ENCODE peak calls at places on chromosomes 11 and 22, in eight cellular contexts. E, M, Z, F, V, Q, T and X are unnamed samples.

GRCh38 chr22:27380826-27381225 is 420.7 kb downstream of the MN1 start:
- DNase-seq in F (no peak), T (no peak), Q (no peak), V (no peak), E (peak; percentile 69), Z (no peak), M (no peak), X (no peak)

GRCh38 chr11:104089481-104089880 is 53.0 kb downstream of the DDI1 start:
- DNase-seq in V (no peak), T (no peak), M (no peak), Q (no peak), F (no peak), E (peak; percentile 87), Z (no peak), X (no peak)

GRCh38 chr11:69657456-69657910 is 16.5 kb downstream of the CCND1 start:
- DNase-seq in V (no peak), T (no peak), M (no peak), E (no peak), F (no peak), Q (no peak), Z (no peak), X (no peak)

GRCh38 chr11:110730773-110731172 is 18.5 kb upstream of the ARHGAP20 start:
- DNase-seq in Q (no peak), E (peak; percentile 95), F (no peak), Z (no peak), T (no peak), V (no peak), M (no peak), X (no peak)

GRCh38 chr11:14657841-14658240 is 14.2 kb downstream of the PDE3B start:
- DNase-seq in E (no peak), Q (no peak), T (no peak), V (no peak), M (no peak), Z (no peak), F (no peak), X (no peak)

GRCh38 chr11:78833237-78833636 is 258.6 kb upstream of the NARS2 start:
- DNase-seq in Z (no peak), T (no peak), Q (no peak), E (no peak), M (no peak), F (no peak), V (no peak), X (no peak)

GRCh38 chr11:68994161-68994890 is 13.5 kb upstream of the MRGPRD start:
- DNase-seq in Q (no peak), T (no peak), V (no peak), F (no peak), M (no peak), E (no peak), Z (no peak), X (no peak)

GRCh38 chr22:24703101-24703500 is 71.4 kb downstream of the PIWIL3 start:
- DNase-seq in V (no peak), M (no peak), F (peak; percentile 10), Q (no peak), E (no peak), Z (no peak), T (no peak), X (no peak)

GRCh38 chr22:19598054-19598855 is 74.0 kb upstream of the CLDN5 start:
- DNase-seq in F (no peak), Q (no peak), V (no peak), T (no peak), E (peak; percentile 85), Z (no peak), M (no peak), X (no peak)

GRCh38 chr11:26088391-26088790 is 243.5 kb upstream of the ANO3 start:
- DNase-seq in Q (no peak), Z (no peak), M (no peak), E (no peak), T (peak; percentile 21), F (no peak), V (no peak), X (peak; percentile 45)

GRCh38 chr11:113262594-113262993 is 51.8 kb upstream of the TTC12 start:
- DNase-seq in E (peak; percentile 56), M (no peak), Z (no peak), Q (no peak), F (no peak), T (no peak), V (no peak), X (no peak)